ENCODE peak calls at places on chromosome 21, in six cellular contexts. One of them, this sample, is unnamed.
A peak's percentile ranks its signal among the peaks of the same experiment; 100 is the strongest.

GRCh38 chr21:38488640-38489282 is 9.5 kb downstream of the ERG start:
- DNase-seq in esophagus muscularis mucosa: peak; percentile 60
- DNase-seq in fibroblast of lung: no peak
- DNase-seq in GM23248: no peak
- DNase-seq in tibial artery: no peak
- DNase-seq in astrocyte of the spinal cord: no peak
- DNase-seq in this sample: no peak

GRCh38 chr21:37516998-37517397 is 150.4 kb downstream of the DYRK1A start:
- DNase-seq in GM23248: no peak
- DNase-seq in fibroblast of lung: no peak
- DNase-seq in tibial artery: no peak
- DNase-seq in esophagus muscularis mucosa: no peak
- DNase-seq in astrocyte of the spinal cord: no peak
- DNase-seq in this sample: no peak

GRCh38 chr21:35593000-35593502 is 467.3 kb downstream of the SETD4 start:
- DNase-seq in astrocyte of the spinal cord: peak; percentile 77
- DNase-seq in tibial artery: no peak
- DNase-seq in esophagus muscularis mucosa: no peak
- DNase-seq in GM23248: peak; percentile 57
- DNase-seq in fibroblast of lung: peak; percentile 81
- DNase-seq in this sample: peak; percentile 48

GRCh38 chr21:28283652-28284490 is 708.8 kb downstream of the LTN1 start:
- DNase-seq in esophagus muscularis mucosa: no peak
- DNase-seq in tibial artery: no peak
- DNase-seq in GM23248: peak; percentile 76
- DNase-seq in astrocyte of the spinal cord: peak; percentile 84
- DNase-seq in fibroblast of lung: peak; percentile 94
- DNase-seq in this sample: peak; percentile 91

GRCh38 chr21:34890724-34891609 is 158.1 kb downstream of the RUNX1 start:
- DNase-seq in fibroblast of lung: peak; percentile 61
- DNase-seq in astrocyte of the spinal cord: peak; percentile 74
- DNase-seq in esophagus muscularis mucosa: peak; percentile 82
- DNase-seq in tibial artery: peak; percentile 43
- DNase-seq in GM23248: peak; percentile 62
- DNase-seq in this sample: no peak

GRCh38 chr21:43623588-43623987 is 35.7 kb downstream of the HSF2BP start:
- DNase-seq in tibial artery: no peak
- DNase-seq in astrocyte of the spinal cord: no peak
- DNase-seq in fibroblast of lung: no peak
- DNase-seq in esophagus muscularis mucosa: no peak
- DNase-seq in GM23248: no peak
- DNase-seq in this sample: no peak

GRCh38 chr21:25956993-25957714 is 213.4 kb downstream of the APP start:
- DNase-seq in GM23248: peak; percentile 84
- DNase-seq in fibroblast of lung: peak; percentile 80
- DNase-seq in astrocyte of the spinal cord: peak; percentile 55
- DNase-seq in tibial artery: peak; percentile 53
- DNase-seq in esophagus muscularis mucosa: no peak
- DNase-seq in this sample: peak; percentile 71

GRCh38 chr21:25970254-25970930 is 200.2 kb downstream of the APP start:
- DNase-seq in astrocyte of the spinal cord: no peak
- DNase-seq in GM23248: no peak
- DNase-seq in esophagus muscularis mucosa: no peak
- DNase-seq in fibroblast of lung: no peak
- DNase-seq in tibial artery: no peak
- DNase-seq in this sample: no peak

GRCh38 chr21:35204125-35204524 is 155.0 kb upstream of the RUNX1 start:
- DNase-seq in esophagus muscularis mucosa: no peak
- DNase-seq in tibial artery: no peak
- DNase-seq in fibroblast of lung: peak; percentile 81
- DNase-seq in GM23248: no peak
- DNase-seq in astrocyte of the spinal cord: peak; percentile 46
- DNase-seq in this sample: no peak

GRCh38 chr21:41069305-41069642 is 98.7 kb upstream of the BACE2 start:
- DNase-seq in astrocyte of the spinal cord: no peak
- DNase-seq in fibroblast of lung: no peak
- DNase-seq in GM23248: no peak
- DNase-seq in esophagus muscularis mucosa: no peak
- DNase-seq in tibial artery: no peak
- DNase-seq in this sample: no peak

GRCh38 chr21:31710586-31710985 is 21.3 kb downstream of the SCAF4 start:
- DNase-seq in fibroblast of lung: peak; percentile 87
- DNase-seq in esophagus muscularis mucosa: no peak
- DNase-seq in tibial artery: no peak
- DNase-seq in astrocyte of the spinal cord: peak; percentile 42
- DNase-seq in GM23248: peak; percentile 74
- DNase-seq in this sample: no peak

DNA sequence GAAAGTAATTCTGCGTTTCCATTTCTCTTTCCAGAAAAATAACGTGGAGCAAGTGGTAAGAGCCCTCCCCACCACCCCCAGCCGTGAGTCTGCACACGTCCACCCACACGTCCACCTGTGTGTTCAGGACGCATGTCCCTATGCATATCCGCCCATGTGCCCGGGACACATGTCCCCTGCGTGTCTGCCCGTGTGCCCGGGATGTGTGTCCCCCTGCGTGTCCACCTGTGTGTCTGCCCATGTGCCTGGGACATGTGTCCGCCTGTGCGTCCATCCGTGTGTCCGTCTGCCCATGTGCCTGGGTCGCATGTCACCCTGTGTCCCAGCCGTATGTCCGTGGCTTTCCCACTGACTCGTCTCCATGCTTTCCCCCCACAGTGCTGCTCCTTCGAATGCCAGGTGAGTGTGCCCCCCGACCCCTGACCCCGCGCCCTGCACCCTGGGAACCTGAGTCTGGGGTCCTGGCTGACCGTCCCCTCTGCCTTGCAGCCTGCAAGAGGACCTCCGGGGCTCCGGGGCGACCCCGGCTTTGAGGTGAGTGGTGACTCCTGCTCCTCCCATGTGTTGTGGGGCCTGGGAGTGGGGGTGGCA is 5.6 kb downstream of the COL6A1 start:
- DNase-seq in tibial artery: peak; percentile 17
- DNase-seq in GM23248: peak; percentile 9
- DNase-seq in astrocyte of the spinal cord: no peak
- DNase-seq in esophagus muscularis mucosa: no peak
- DNase-seq in fibroblast of lung: no peak
- DNase-seq in this sample: no peak
- H3K4me3 ChIP-seq in tibial artery: no peak overlapping the region
- H3K4me3 ChIP-seq in GM23248: no peak overlapping the region
- H3K4me3 ChIP-seq in astrocyte of the spinal cord: no peak overlapping the region
- H3K4me3 ChIP-seq in esophagus muscularis mucosa: no peak overlapping the region
- H3K4me3 ChIP-seq in fibroblast of lung: no peak overlapping the region
- H3K4me3 ChIP-seq in this sample: no peak overlapping the region

DNA sequence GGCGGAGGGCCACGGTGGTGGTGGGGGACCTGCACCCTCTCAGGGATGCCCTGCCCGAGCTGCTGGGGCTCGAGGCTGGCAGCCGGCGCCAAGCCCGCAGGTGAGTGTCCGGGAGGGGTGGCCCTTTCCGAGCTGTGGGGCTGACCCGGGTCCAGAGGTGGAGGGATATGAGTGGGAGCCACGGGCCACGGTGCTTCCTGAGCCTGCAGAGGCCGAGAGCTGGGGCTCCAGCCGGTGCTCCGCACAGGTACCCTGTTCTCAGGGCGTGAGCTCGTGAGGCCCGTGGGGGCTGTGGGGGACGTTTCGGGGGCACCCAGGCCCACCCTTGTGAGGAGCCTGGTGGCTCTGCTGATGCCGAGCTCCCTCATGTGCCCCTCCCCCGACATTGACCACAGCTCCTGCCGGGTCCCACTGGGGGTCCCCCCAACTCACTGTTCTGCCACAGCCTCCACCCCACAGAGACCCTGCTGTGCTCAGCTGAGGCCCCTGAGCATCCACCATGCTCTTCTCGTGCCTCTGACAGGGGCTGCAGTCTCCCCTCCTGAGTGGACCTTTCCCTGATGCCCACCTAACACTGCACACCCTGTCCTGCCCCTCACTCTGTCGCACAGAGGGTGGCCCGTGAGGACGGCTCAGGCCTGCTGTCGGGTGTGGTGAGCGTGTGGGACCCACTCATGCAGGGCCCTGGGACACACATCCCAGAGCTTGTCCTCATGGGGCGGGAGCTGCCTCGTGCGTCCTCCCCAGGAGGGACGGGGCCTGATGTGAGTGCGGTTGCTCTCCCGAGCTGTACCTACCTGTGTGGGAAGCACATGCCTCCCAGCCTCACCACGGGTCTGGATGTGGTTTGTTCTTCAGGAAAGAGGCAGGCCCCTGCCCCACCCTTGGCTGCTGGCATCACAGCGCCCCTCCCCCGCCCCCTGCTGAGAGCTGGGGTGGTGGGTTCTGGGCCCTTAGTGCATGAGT is 27.5 kb downstream of the SLX9 start:
- DNase-seq in astrocyte of the spinal cord: no peak
- DNase-seq in GM23248: no peak
- DNase-seq in fibroblast of lung: no peak
- DNase-seq in esophagus muscularis mucosa: no peak
- DNase-seq in tibial artery: no peak
- DNase-seq in this sample: no peak
- H3K4me3 ChIP-seq in astrocyte of the spinal cord: no peak overlapping the region
- H3K4me3 ChIP-seq in GM23248: no peak overlapping the region
- H3K4me3 ChIP-seq in fibroblast of lung: no peak overlapping the region
- H3K4me3 ChIP-seq in esophagus muscularis mucosa: peak overlapping the region; percentile 48
- H3K4me3 ChIP-seq in tibial artery: peak overlapping the region; percentile 54
- H3K4me3 ChIP-seq in this sample: no peak overlapping the region

GRCh38 chr21:39612233-39613028 is at the start of gene B3GALT5:
- DNase-seq in esophagus muscularis mucosa: peak; percentile 84
- DNase-seq in tibial artery: no peak
- DNase-seq in astrocyte of the spinal cord: peak; percentile 32
- DNase-seq in GM23248: no peak
- DNase-seq in fibroblast of lung: peak; percentile 72
- DNase-seq in this sample: no peak
- H3K4me3 ChIP-seq in esophagus muscularis mucosa: peak within 1 kb of the TSS; percentile 52
- H3K4me3 ChIP-seq in tibial artery: no peak within 1 kb of the TSS
- H3K4me3 ChIP-seq in astrocyte of the spinal cord: peak within 1 kb of the TSS; percentile 52
- H3K4me3 ChIP-seq in GM23248: peak within 1 kb of the TSS; percentile 55
- H3K4me3 ChIP-seq in fibroblast of lung: no peak within 1 kb of the TSS
- H3K4me3 ChIP-seq in this sample: peak within 1 kb of the TSS; percentile 51

DNA sequence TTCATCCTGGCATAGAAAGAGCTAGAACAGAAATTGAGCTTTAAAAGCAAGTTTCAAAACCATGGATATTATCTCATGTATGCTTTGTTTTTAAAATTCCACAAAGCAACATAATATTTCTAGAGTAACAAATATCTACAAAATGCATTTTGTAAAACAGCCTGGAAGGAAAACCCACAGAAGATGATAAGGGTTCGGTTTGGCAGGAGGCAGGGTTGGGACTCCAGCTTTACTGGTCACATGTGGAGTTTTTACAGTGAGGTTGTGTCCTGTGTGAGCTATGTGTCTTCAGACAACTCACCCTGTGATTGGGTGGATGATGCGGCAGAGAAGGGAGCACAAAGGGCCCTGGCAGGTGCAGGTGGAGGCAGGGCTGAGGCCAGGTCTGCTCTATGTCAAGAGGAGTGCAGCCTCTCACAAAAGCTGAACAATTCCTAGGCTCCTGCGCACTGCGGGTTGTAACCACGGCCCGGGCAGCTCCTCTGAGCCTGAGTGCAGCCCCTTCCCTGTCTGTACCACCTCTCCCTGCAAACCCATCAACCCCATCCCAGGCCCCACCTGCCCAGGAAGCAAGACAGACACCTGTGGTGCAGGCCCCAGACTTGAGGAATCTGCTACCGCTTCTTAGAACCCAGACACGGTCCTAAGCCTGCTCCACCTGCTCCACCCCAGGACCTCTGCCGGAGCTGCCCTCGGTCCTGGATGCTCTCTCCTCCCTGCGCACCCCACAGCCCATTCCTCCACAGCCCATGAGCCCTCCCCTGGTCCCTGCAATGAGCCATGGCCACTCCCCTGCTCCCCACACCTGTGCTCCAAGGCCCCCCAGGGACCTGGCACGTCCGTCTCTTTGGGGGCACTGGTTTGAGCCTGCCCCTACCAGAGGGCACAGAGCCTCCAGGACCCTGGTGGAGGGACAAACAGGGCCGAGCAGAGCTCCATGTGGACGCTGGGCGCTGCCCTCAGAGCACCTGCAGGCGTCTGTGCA is 2.8 kb upstream of the COL18A1 start:
- DNase-seq in astrocyte of the spinal cord: no peak
- DNase-seq in tibial artery: no peak
- DNase-seq in GM23248: no peak
- DNase-seq in esophagus muscularis mucosa: no peak
- DNase-seq in fibroblast of lung: peak; percentile 13
- DNase-seq in this sample: no peak
- H3K4me3 ChIP-seq in astrocyte of the spinal cord: no peak overlapping the region
- H3K4me3 ChIP-seq in tibial artery: no peak overlapping the region
- H3K4me3 ChIP-seq in GM23248: no peak overlapping the region
- H3K4me3 ChIP-seq in esophagus muscularis mucosa: no peak overlapping the region
- H3K4me3 ChIP-seq in fibroblast of lung: no peak overlapping the region
- H3K4me3 ChIP-seq in this sample: no peak overlapping the region

GRCh38 chr21:29316029-29316742 is 17.5 kb downstream of the BACH1 start:
- DNase-seq in fibroblast of lung: no peak
- DNase-seq in GM23248: no peak
- DNase-seq in astrocyte of the spinal cord: no peak
- DNase-seq in tibial artery: no peak
- DNase-seq in esophagus muscularis mucosa: no peak
- DNase-seq in this sample: no peak
- H3K4me3 ChIP-seq in fibroblast of lung: no peak overlapping the region
- H3K4me3 ChIP-seq in GM23248: no peak overlapping the region
- H3K4me3 ChIP-seq in astrocyte of the spinal cord: no peak overlapping the region
- H3K4me3 ChIP-seq in tibial artery: no peak overlapping the region
- H3K4me3 ChIP-seq in esophagus muscularis mucosa: no peak overlapping the region
- H3K4me3 ChIP-seq in this sample: no peak overlapping the region

GRCh38 chr21:42319368-42319767 is 4.2 kb upstream of the TFF3 start:
- DNase-seq in esophagus muscularis mucosa: no peak
- DNase-seq in tibial artery: no peak
- DNase-seq in astrocyte of the spinal cord: no peak
- DNase-seq in fibroblast of lung: no peak
- DNase-seq in GM23248: no peak
- DNase-seq in this sample: no peak
- H3K4me3 ChIP-seq in esophagus muscularis mucosa: no peak overlapping the region
- H3K4me3 ChIP-seq in tibial artery: no peak overlapping the region
- H3K4me3 ChIP-seq in astrocyte of the spinal cord: no peak overlapping the region
- H3K4me3 ChIP-seq in fibroblast of lung: no peak overlapping the region
- H3K4me3 ChIP-seq in GM23248: no peak overlapping the region
- H3K4me3 ChIP-seq in this sample: no peak overlapping the region

GRCh38 chr21:17467392-17467791 is 45.5 kb upstream of the CXADR start:
- DNase-seq in tibial artery: no peak
- DNase-seq in esophagus muscularis mucosa: no peak
- DNase-seq in astrocyte of the spinal cord: peak; percentile 49
- DNase-seq in GM23248: no peak
- DNase-seq in fibroblast of lung: no peak
- DNase-seq in this sample: no peak
- H3K4me3 ChIP-seq in tibial artery: no peak overlapping the region
- H3K4me3 ChIP-seq in esophagus muscularis mucosa: no peak overlapping the region
- H3K4me3 ChIP-seq in astrocyte of the spinal cord: no peak overlapping the region
- H3K4me3 ChIP-seq in GM23248: no peak overlapping the region
- H3K4me3 ChIP-seq in fibroblast of lung: no peak overlapping the region
- H3K4me3 ChIP-seq in this sample: no peak overlapping the region

This sample was measured in skeletal muscle cell.